ENCODE peak calls at places on chromosomes 12 and 14, in six cellular contexts. U is H1, W is H9, E is IMR-90, S is neuronal stem cell, G is trophoblast cell. N is an unnamed sample.

GRCh38 chr14:56185991-56186390 is 67.8 kb downstream of the PELI2 start:
- DNase-seq in E (no peak), G (no peak), S (no peak), U (no peak), W (no peak), N (no peak)

GRCh38 chr12:106764738-106765137 is 9.7 kb upstream of the RIC8B start:
- DNase-seq in U (no peak), G (peak; percentile 18), S (no peak), E (no peak), W (no peak), N (no peak)

GRCh38 chr12:48999371-49000131 is at the start of gene DDN:
- DNase-seq in U (no peak), S (no peak), W (peak; percentile 61), E (peak; percentile 52), G (peak; percentile 36), N (peak; percentile 75)

GRCh38 chr12:103529306-103529705 is 33.5 kb upstream of the C12orf42 start:
- DNase-seq in W (no peak), U (no peak), S (no peak), G (no peak), E (no peak), N (no peak)

GRCh38 chr14:91835197-91835919 is 32.0 kb downstream of the TC2N start:
- DNase-seq in G (no peak), W (no peak), E (no peak), U (no peak), S (no peak), N (no peak)

GRCh38 chr12:67909681-67910080 is 79.6 kb upstream of the IFNG-AS1 start:
- DNase-seq in S (no peak), W (no peak), E (peak; percentile 16), G (no peak), U (no peak), N (peak; percentile 24)

GRCh38 chr14:97408937-97409860 is 612.0 kb downstream of the VRK1 start:
- DNase-seq in W (no peak), G (no peak), U (no peak), S (no peak), E (no peak), N (no peak)

GRCh38 chr14:102748806-102749205 is 28.4 kb upstream of the TRAF3 start:
- DNase-seq in W (no peak), S (no peak), G (no peak), U (no peak), E (no peak), N (no peak)

GRCh38 chr12:64532734-64533351 is 77.5 kb upstream of the RASSF3 start:
- DNase-seq in E (no peak), G (no peak), U (no peak), W (no peak), S (no peak), N (no peak)

GRCh38 chr14:91310620-91311283 is 66.2 kb upstream of the GPR68 start:
- DNase-seq in E (no peak), U (no peak), S (no peak), G (no peak), W (no peak), N (no peak)

GRCh38 chr14:102525213-102526143 is 15.9 kb upstream of the ANKRD9 start:
- DNase-seq in U (no peak), W (no peak), E (peak; percentile 59), S (no peak), G (peak; percentile 67), N (peak; percentile 82)

GRCh38 chr14:81311816-81312215 is 88.3 kb downstream of the STON2 start:
- DNase-seq in S (no peak), E (no peak), W (no peak), U (no peak), G (peak; percentile 22), N (no peak)

GRCh38 chr14:70721542-70721941 is 79.8 kb downstream of the TTC9 start:
- DNase-seq in U (no peak), S (no peak), W (no peak), E (peak; percentile 23), G (no peak), N (peak; percentile 68)

GRCh38 chr12:95796982-95797289 is 6.4 kb upstream of the NTN4 start:
- DNase-seq in U (no peak), E (peak; percentile 21), G (no peak), W (no peak), S (no peak), N (no peak)

GRCh38 chr12:104280111-104280510 is 23.4 kb upstream of the EID3 start:
- DNase-seq in G (no peak), W (no peak), S (no peak), U (no peak), E (no peak), N (no peak)

GRCh38 chr14:104690266-104690711 is 871 bp downstream of the INF2 start:
- DNase-seq in U (no peak), W (no peak), E (no peak), G (peak; percentile 55), S (no peak), N (no peak)

GRCh38 chr14:104687601-104688504 is 1.6 kb upstream of the INF2 start:
- DNase-seq in U (no peak), S (no peak), G (peak; percentile 96), W (peak; percentile 76), E (no peak), N (peak; percentile 34)

GRCh38 chr14:104688505-104688754 is 988 bp upstream of the INF2 start:
- DNase-seq in W (no peak), E (no peak), U (no peak), G (no peak), S (no peak), N (no peak)

GRCh38 chr14:104689620-104690265 is 325 bp downstream of the INF2 start:
- DNase-seq in W (no peak), E (no peak), G (no peak), U (no peak), S (no peak), N (peak; percentile 22)

DNA sequence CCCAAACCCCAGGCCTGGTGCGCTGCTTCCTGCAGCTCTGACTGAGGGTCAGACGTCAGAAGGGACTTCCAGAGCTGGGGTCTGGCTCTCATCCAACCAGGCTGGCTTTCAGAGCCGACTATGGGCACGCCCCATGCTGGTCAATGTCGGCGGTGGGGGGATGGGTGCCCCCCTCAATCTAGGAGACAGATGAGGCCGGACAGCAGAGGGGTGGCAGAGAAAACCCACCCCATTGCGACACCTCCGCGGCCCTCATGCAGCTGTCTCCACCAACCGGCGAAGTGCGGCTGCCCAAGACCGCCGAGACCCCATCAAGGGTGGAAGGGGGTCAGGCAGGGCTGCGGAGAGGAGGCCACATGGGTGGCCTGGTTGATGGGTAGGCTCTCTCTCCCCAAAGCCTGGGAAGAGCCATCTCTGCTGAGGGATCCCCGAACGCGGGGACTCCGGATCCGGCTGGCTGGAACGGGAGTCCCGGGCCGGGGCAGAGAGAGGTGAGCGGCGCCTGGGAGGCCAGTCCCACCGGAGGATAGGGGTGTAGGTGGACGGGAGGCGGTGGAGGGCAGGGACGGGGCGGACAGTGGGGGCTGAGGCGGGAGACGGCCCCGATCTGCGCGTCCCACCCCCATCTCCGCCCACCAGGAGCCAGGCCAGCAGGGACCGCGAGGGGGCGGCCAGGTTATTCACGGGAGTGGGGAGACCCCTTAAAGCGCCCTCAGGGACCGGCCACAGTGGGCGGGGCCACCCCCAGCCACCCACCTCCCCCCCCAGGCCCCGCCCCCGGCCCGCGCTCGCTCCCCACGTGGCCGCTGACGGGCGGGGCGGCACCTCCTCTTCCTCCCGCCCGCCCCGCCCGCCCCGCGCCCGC is at the start of gene INF2:
- DNase-seq in W (peak; percentile 68), E (peak; percentile 32), U (no peak), S (peak; percentile 54), G (peak; percentile 56), N (peak; percentile 64)
- H2AK5ac ChIP-seq in W (no peak within 1 kb of the TSS), E (peak within 1 kb of the TSS; percentile 82), U (peak within 1 kb of the TSS; percentile 65), S (peak within 1 kb of the TSS; percentile 100), G (peak within 1 kb of the TSS; percentile 69), N (peak within 1 kb of the TSS; percentile 45)

DNA sequence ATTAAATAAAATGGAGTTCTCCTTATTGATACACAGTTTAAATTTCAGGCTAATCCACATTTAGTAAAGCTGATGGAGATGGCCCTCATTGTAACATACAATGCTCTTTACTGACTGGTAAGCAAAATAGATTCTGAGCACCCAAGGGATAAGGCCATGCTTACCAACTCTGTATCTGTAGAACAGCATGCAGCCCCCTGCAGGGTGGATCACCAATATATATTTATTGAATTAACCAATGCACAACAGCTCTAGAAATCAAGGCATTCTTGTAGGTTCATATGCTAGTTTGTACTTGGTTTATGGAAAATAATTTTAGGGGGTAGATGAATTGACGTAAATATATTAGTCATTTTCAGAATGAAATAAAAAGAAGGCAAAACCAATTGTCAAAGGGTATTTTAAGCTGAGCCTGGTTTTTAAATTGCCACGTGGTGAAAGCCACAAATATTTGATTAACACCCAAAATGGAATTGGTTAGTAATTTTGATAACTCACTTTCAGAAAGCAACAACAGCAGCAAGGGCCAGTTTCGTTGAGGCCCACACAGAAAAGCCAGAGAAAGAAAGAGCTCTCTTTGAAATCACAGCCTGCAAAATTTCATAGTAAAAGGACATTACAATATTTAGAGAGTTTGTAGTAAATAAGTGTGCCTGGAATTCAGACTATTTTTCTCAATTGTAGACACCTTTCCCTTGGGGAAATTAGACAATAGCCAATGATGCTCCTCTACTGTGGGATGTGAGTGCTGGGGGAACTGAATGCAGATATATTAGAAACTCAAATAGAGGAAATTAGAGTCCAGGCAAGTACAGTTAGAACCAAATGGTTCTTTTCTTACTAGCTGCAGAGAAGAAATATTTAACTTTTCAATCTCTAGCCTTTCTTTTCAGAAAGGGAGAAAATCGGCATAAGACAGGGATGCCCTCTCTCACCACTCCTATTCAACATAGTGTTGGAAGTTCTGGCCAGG is 216.2 kb upstream of the ABCD2 start:
- DNase-seq in W (no peak), U (no peak), E (no peak), G (no peak), S (no peak), N (no peak)
- H4K8ac ChIP-seq in W (no peak overlapping the region), U (no peak overlapping the region), E (no peak overlapping the region), G (no peak overlapping the region), S (no peak overlapping the region), N (no peak overlapping the region)

DNA sequence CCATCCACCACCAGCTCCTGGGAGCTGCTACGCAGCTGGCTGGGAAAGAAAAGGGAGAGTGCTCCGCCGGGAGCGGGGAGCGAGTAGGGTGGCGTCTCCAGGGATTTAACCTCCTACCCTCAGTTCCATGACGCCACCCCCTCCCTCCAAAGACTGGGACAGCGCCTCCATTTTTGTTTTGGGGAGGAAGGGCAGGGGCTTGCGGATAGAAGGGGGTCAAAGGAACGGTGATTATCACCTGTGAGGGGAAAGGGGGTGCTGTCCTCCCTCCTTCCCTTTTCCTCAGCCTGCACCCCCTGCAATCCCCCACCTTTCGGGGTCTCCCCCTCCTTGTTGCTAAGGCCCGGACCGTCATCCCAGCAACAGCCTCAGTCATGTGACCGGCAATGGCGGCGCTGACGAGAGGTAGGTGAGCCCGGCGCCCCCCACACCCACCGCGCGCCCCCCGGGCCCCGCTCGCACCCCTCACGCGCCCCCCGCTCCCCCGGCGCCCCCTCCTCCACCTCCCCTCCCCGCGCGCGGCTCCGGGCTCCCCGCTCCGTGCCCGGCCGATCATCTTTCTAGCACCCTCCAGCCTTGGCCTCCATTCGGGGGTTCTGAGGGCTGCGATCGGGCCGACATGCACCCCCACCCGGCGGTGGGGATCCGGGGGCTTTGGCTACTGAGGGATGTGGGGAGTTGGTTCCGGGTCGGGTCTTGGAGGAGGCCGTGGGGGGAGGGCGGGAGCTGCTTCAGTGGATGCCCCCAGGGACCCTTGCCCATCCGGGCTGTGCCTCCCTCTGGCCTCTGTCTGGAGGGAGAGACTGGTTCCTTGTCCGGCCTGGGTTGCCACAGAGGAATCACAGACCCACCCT is at the start of gene DTX3:
- DNase-seq in W (peak; percentile 68), U (no peak), G (no peak), S (no peak), E (no peak), N (peak; percentile 36)
- H2AK5ac ChIP-seq in W (no peak within 1 kb of the TSS), U (no peak within 1 kb of the TSS), G (peak within 1 kb of the TSS; percentile 57), S (peak within 1 kb of the TSS; percentile 53), E (peak within 1 kb of the TSS; percentile 79), N (peak within 1 kb of the TSS; percentile 52)

DNA sequence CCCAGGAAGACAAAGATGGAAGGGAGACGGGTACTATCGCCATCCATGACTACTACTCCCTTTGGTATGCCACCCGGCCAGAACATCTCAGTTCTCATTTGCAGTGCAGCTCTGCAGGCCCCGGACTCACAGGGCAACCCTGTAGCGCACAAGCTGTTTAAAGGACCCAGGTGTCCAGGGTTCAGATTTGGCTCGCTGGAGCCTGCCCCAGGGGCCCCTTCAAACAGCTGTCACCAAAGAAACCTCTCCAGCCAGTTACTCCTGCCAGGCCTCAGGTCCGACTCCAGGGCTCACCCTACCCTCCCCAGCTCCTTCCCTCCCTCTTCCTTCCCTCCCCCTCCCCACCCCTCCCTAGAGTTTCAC is 5.5 kb upstream of the CHD4 start:
- DNase-seq in U (no peak), W (no peak), S (no peak), G (no peak), E (no peak), N (no peak)
- H4K8ac ChIP-seq in U (peak overlapping the region; percentile 64), W (no peak overlapping the region), S (no peak overlapping the region), G (peak overlapping the region; percentile 87), E (peak overlapping the region; percentile 100), N (peak overlapping the region; percentile 100)

N was measured in mesenchymal stem cell.